ENCODE peak calls at places on chromosomes 5 and 9, in seven cellular contexts. K is IMR-90, W is trophoblast cell, Y is neuronal stem cell, C is H9, J is mesenchymal stem cell, X is H1. F is an unnamed sample.

GRCh38 chr5:378301-378891 is 56.9 kb downstream of the AHRR start:
- DNase-seq in J (peak), X (peak), W (no peak), C (peak), K (peak), Y (no peak), F (no peak)

GRCh38 chr5:116454417-116454927 is 120.2 kb downstream of the SEMA6A start:
- DNase-seq in W (no peak), Y (no peak), J (peak), K (peak), X (no peak), C (no peak), F (peak)

GRCh38 chr9:21555911-21556310 is 73.8 kb upstream of the IFNE start:
- DNase-seq in J (no peak), C (no peak), X (no peak), W (no peak), Y (no peak), K (no peak), F (no peak)

GRCh38 chr9:136239135-136239962 is 6.3 kb downstream of the QSOX2 start:
- DNase-seq in W (no peak), C (no peak), K (no peak), X (no peak), Y (no peak), J (no peak), F (no peak)

GRCh38 chr5:88826959-88827585 is 55.9 kb downstream of the MEF2C start:
- DNase-seq in K (peak), W (peak), J (peak), C (peak), X (no peak), Y (no peak), F (peak)

GRCh38 chr5:31894131-31894530 is 255.2 kb downstream of the PDZD2 start:
- DNase-seq in K (no peak), W (no peak), Y (no peak), C (no peak), J (no peak), X (no peak), F (no peak)

GRCh38 chr5:136084698-136085097 is 47.9 kb upstream of the SMAD5 start:
- DNase-seq in C (no peak), X (no peak), K (no peak), J (no peak), W (no peak), Y (no peak), F (no peak)

GRCh38 chr9:31030741-31031202 is 1353.7 kb upstream of the ACO1 start:
- DNase-seq in Y (peak), K (no peak), C (peak), W (no peak), J (peak), X (no peak), F (peak)

GRCh38 chr9:98962861-98963260 is 19.2 kb downstream of the COL15A1 start:
- DNase-seq in J (no peak), K (peak), Y (no peak), C (no peak), W (peak), X (no peak), F (peak)

GRCh38 chr5:74042559-74043357 is 416.8 kb downstream of the ARHGEF28 start:
- DNase-seq in K (peak), J (peak), X (no peak), C (no peak), Y (no peak), W (peak), F (peak)

GRCh38 chr5:123819818-123820217 is 307.8 kb downstream of the CSNK1G3 start:
- DNase-seq in X (no peak), J (peak), W (peak), C (no peak), K (peak), Y (no peak), F (no peak)

GRCh38 chr9:96183751-96184150 is 118.2 kb downstream of the HSD17B3 start:
- DNase-seq in X (no peak), Y (no peak), W (no peak), K (no peak), C (no peak), J (no peak), F (no peak)

GRCh38 chr5:175684931-175685330 is 27.1 kb downstream of the HRH2 start:
- DNase-seq in Y (no peak), W (no peak), C (no peak), X (no peak), J (no peak), K (no peak), F (no peak)

GRCh38 chr5:417765-418559 is 25.0 kb upstream of the EXOC3 start:
- DNase-seq in W (no peak), Y (no peak), J (no peak), K (no peak), X (no peak), C (no peak), F (no peak)

GRCh38 chr5:50995285-50995942 is 329.0 kb downstream of the PARP8 start:
- DNase-seq in K (no peak), C (no peak), X (no peak), J (no peak), W (no peak), Y (no peak), F (peak)

GRCh38 chr5:103690676-103691075 is 128.1 kb upstream of the NUDT12 start:
- DNase-seq in Y (no peak), W (no peak), X (no peak), K (no peak), C (no peak), J (no peak), F (no peak)

GRCh38 chr5:40022057-40022456 is 597.3 kb upstream of the DAB2 start:
- DNase-seq in W (no peak), C (no peak), K (no peak), J (no peak), X (no peak), Y (no peak), F (no peak)

GRCh38 chr5:149161026-149161687 is 19.9 kb downstream of the ABLIM3 start:
- DNase-seq in K (no peak), C (no peak), Y (no peak), X (no peak), W (no peak), J (no peak), F (no peak)

GRCh38 chr9:3807601-3808000 is 281.8 kb upstream of the RFX3 start:
- DNase-seq in X (no peak), K (no peak), C (no peak), Y (no peak), J (no peak), W (no peak), F (no peak)

GRCh38 chr5:109299557-109299956 is 110.2 kb downstream of the PJA2 start:
- DNase-seq in J (no peak), X (no peak), Y (no peak), K (no peak), W (no peak), C (no peak), F (no peak)

GRCh38 chr9:8558176-8558575 is 758.6 kb upstream of the DMAC1 start:
- DNase-seq in K (peak), C (no peak), W (no peak), X (no peak), Y (no peak), J (peak), F (peak)

GRCh38 chr5:14444988-14445387 is 136.6 kb upstream of the OTULINL start:
- DNase-seq in K (peak), X (no peak), J (peak), Y (no peak), W (no peak), C (no peak), F (peak)

GRCh38 chr5:128782446-128782845 is 182.8 kb upstream of the SLC27A6 start:
- DNase-seq in Y (no peak), X (no peak), W (no peak), K (peak), C (no peak), J (peak), F (no peak)

GRCh38 chr5:176653401-176653800 is 6.1 kb downstream of the TSPAN17 start:
- DNase-seq in J (no peak), Y (no peak), C (no peak), K (peak), X (no peak), W (no peak), F (no peak)

GRCh38 chr9:2559212-2560152 is 62.1 kb upstream of the VLDLR start:
- DNase-seq in X (no peak), J (peak), Y (no peak), C (no peak), W (peak), K (peak), F (peak)

GRCh38 chr5:112142769-112143270 is 276.3 kb downstream of the EPB41L4A start:
- DNase-seq in W (peak), K (peak), X (no peak), J (no peak), C (no peak), Y (no peak), F (no peak)

GRCh38 chr5:9396285-9396770 is 149.5 kb downstream of the SEMA5A start:
- DNase-seq in C (no peak), Y (no peak), X (no peak), K (no peak), W (no peak), J (no peak), F (no peak)

GRCh38 chr9:33861917-33862453 is 45.0 kb downstream of the UBE2R2 start:
- DNase-seq in K (no peak), J (no peak), C (no peak), X (no peak), Y (no peak), W (peak), F (no peak)

GRCh38 chr5:173745123-173745522 is 128.7 kb upstream of the BOD1 start:
- DNase-seq in W (peak), X (no peak), C (peak), Y (no peak), J (no peak), K (no peak), F (peak)

GRCh38 chr5:172437445-172438303 is 16.7 kb downstream of the SH3PXD2B start:
- DNase-seq in W (peak), X (no peak), Y (no peak), J (peak), K (peak), C (no peak), F (no peak)

GRCh38 chr9:134662143-134662876 is 20.7 kb downstream of the COL5A1 start:
- DNase-seq in J (peak), Y (no peak), C (no peak), W (peak), X (no peak), K (peak), F (no peak)

GRCh38 chr9:13675638-13676000 is 396.1 kb upstream of the MPDZ start:
- DNase-seq in K (no peak), Y (no peak), W (no peak), X (no peak), C (no peak), J (no peak), F (peak)

GRCh38 chr5:40071870-40072269 is 607.8 kb upstream of the PTGER4 start:
- DNase-seq in W (peak), K (peak), Y (no peak), X (no peak), J (no peak), C (no peak), F (no peak)

GRCh38 chr9:117839862-117840261 is 135.7 kb downstream of the TLR4 start:
- DNase-seq in K (no peak), X (no peak), C (no peak), Y (no peak), J (no peak), W (no peak), F (no peak)

GRCh38 chr9:117835798-117836197 is 131.6 kb downstream of the TLR4 start:
- DNase-seq in C (no peak), W (no peak), J (no peak), K (no peak), X (no peak), Y (no peak), F (no peak)
- H4K8ac ChIP-seq in C (no peak), W (no peak), J (no peak), K (no peak), X (no peak), Y (no peak), F (no peak)

GRCh38 chr5:96904054-96904931 is 28.0 kb downstream of the ERAP2 start:
- DNase-seq in C (no peak), K (peak), Y (no peak), J (no peak), W (peak), X (no peak), F (no peak)

GRCh38 chr5:96902876-96903275 is 26.6 kb downstream of the ERAP2 start:
- DNase-seq in X (no peak), C (no peak), J (no peak), K (no peak), W (peak), Y (no peak), F (no peak)

GRCh38 chr5:96903300-96903699 is 27.0 kb downstream of the ERAP2 start:
- DNase-seq in X (no peak), J (no peak), W (no peak), Y (no peak), C (no peak), K (peak), F (no peak)

GRCh38 chr5:96901841-96902240 is 25.5 kb downstream of the ERAP2 start:
- DNase-seq in C (no peak), W (peak), Y (no peak), X (no peak), K (no peak), J (no peak), F (no peak)

DNA sequence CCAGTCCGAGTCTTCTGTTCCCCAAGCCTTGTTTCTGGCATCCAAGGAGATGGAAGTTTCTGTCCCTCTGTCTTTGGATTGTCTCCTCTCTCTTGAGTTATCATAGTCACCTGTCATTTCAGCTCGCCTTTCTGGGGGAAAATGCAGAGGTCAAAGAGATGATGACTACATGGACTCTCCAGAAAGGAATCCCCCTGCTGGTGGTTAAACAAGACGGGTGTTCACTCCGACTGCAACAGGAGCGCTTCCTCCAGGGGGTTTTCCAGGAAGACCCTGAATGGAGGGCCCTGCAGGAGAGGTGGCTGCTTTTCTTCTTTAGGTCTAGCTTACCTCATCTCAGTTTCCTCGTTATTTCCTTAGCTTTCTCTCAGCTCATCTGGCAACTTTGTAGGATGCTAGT is 25.1 kb downstream of the ERAP2 start:
- DNase-seq in K (no peak), C (peak), Y (no peak), X (no peak), J (no peak), W (peak), F (peak)
- H3K4me2 ChIP-seq in K (no peak), C (no peak), Y (no peak), X (no peak), J (no peak), W (no peak), F (no peak)

GRCh38 chr5:10828241-10828640 is 67.2 kb upstream of the DAP start:
- DNase-seq in K (peak), C (no peak), W (no peak), J (no peak), Y (no peak), X (no peak), F (no peak)
- H3K4ac ChIP-seq in K (no peak), C (no peak), W (no peak), J (no peak), Y (no peak), X (no peak), F (no peak)

GRCh38 chr5:113364466-113364865 is 70.3 kb downstream of the TSSK1B start:
- DNase-seq in W (no peak), K (no peak), C (no peak), Y (no peak), X (no peak), J (no peak), F (peak)
- H4K8ac ChIP-seq in W (no peak), K (no peak), C (no peak), Y (no peak), X (no peak), J (no peak), F (no peak)

GRCh38 chr9:93190656-93191353 is 6.9 kb downstream of the WNK2 start:
- DNase-seq in J (no peak), Y (no peak), X (no peak), W (no peak), C (no peak), K (no peak), F (no peak)
- H3K4me2 ChIP-seq in J (no peak), Y (no peak), X (no peak), W (no peak), C (no peak), K (no peak), F (no peak)

GRCh38 chr5:36576721-36577120 is 29.7 kb upstream of the SLC1A3 start:
- DNase-seq in W (no peak), C (no peak), Y (no peak), K (no peak), X (no peak), J (no peak), F (no peak)

GRCh38 chr5:36570696-36571095 is 35.7 kb upstream of the SLC1A3 start:
- DNase-seq in J (no peak), K (no peak), Y (no peak), W (no peak), C (no peak), X (no peak), F (no peak)

GRCh38 chr5:36571643-36572042 is 34.8 kb upstream of the SLC1A3 start:
- DNase-seq in X (no peak), C (no peak), Y (no peak), J (no peak), K (no peak), W (no peak), F (no peak)

GRCh38 chr5:36573441-36573840 is 33.0 kb upstream of the SLC1A3 start:
- DNase-seq in J (peak), C (no peak), K (peak), Y (no peak), X (no peak), W (no peak), F (peak)

GRCh38 chr5:36575367-36575781 is 31.0 kb upstream of the SLC1A3 start:
- DNase-seq in W (no peak), J (no peak), X (no peak), Y (no peak), K (peak), C (no peak), F (no peak)
- H3K4ac ChIP-seq in W (no peak), J (no peak), X (no peak), Y (no peak), K (no peak), C (no peak), F (no peak)

GRCh38 chr9:102237094-102237493 is 498.6 kb upstream of the GRIN3A start:
- DNase-seq in J (no peak), K (no peak), Y (no peak), C (no peak), X (no peak), W (no peak), F (no peak)

GRCh38 chr9:102237520-102237919 is 499.1 kb upstream of the GRIN3A start:
- DNase-seq in C (no peak), W (no peak), K (no peak), J (no peak), Y (no peak), X (no peak), F (no peak)
- H4K8ac ChIP-seq in C (no peak), W (no peak), K (no peak), J (no peak), Y (peak), X (no peak), F (no peak)

GRCh38 chr9:113636165-113636564 is 172.6 kb downstream of the RGS3 start:
- DNase-seq in W (no peak), X (no peak), C (no peak), K (peak), Y (no peak), J (peak), F (no peak)

GRCh38 chr9:113633782-113634596 is 170.5 kb downstream of the RGS3 start:
- DNase-seq in J (no peak), X (no peak), K (peak), C (no peak), Y (no peak), W (no peak), F (peak)

GRCh38 chr9:113635586-113635985 is 172.1 kb downstream of the RGS3 start:
- DNase-seq in J (no peak), C (no peak), X (no peak), W (no peak), Y (no peak), K (no peak), F (no peak)

GRCh38 chr9:113636693-113637092 is 173.2 kb downstream of the RGS3 start:
- DNase-seq in K (no peak), J (no peak), Y (no peak), W (no peak), X (no peak), C (no peak), F (no peak)

DNA sequence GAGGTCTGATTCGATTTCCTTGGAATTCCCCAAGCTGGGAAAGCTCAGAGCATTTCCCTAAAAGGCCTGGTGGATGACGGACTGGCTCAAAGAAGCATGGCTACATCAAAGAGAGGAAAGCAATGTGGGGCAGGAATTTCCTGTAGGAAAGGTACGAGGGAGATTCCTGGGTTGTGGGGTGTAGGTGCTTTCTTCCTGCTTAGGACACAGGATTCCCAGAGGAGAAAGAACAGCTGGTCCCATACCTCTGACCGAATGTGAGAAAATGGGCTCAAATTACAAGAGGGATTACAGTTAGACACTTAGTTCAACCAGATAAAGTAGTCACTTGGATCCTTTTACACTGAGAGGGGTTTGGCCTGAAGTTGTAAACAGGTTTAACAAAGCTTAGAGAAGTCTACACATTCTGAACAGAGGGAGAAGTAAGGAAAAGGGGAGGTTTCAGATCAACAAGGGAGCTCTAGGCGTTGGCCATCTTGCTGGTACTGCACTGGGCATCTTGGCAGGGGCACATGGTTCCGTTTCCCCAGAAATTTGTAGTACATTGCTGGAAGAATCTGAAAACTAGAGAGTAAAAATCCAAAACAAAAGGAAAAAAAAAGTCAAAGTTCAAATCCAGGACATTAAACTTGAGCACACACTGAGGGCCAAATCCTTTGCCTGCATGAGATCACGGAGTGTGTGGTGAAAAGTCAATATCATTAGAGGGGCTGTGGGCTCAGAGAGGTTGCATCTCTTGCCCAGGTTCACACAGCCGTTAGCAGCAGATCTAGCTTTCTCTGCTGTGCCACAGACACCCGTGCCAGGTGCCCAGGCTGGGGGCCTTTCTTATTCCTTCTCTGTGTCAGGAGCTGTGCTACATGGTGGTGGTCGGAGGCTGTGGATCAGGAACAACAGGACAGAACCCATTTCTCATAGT is 171.3 kb downstream of the RGS3 start:
- DNase-seq in J (peak), W (no peak), C (no peak), X (no peak), K (peak), Y (no peak), F (peak)
- H3K4me2 ChIP-seq in J (no peak), W (no peak), C (no peak), X (no peak), K (peak), Y (no peak), F (no peak)

GRCh38 chr9:25975667-25976066 is 297.4 kb upstream of the TUSC1 start:
- DNase-seq in W (no peak), J (no peak), C (no peak), Y (no peak), K (no peak), X (no peak), F (no peak)
- H3K4ac ChIP-seq in W (no peak), J (no peak), C (no peak), Y (no peak), K (no peak), X (no peak), F (no peak)